ENCODE peak calls at places on chromosomes 13 and 19, in four cellular contexts. R is NCI-H82, G is Caki2, J is IMR-90. S is an unnamed sample.

GRCh38 chr19:39200066-39200817 is 3.5 kb downstream of the NCCRP1 start:
- DNase-seq in R (peak; percentile 40), J (no peak), G (no peak), S (no peak)

GRCh38 chr19:3976495-3977241 is 5.8 kb upstream of the DAPK3 start:
- DNase-seq in R (no peak), J (no peak), G (no peak), S (no peak)

GRCh38 chr19:45754323-45754722 is 14.7 kb downstream of the SIX5 start:
- DNase-seq in R (no peak), G (no peak), J (no peak), S (no peak)

GRCh38 chr13:32408999-32409313 is 19.0 kb downstream of the N4BP2L1 start:
- DNase-seq in J (no peak), R (no peak), G (no peak), S (no peak)

GRCh38 chr19:38267780-38268430 is 3.5 kb downstream of the SPINT2 start:
- DNase-seq in R (no peak), G (peak; percentile 96), J (no peak), S (no peak)

GRCh38 chr19:29668746-29669609 is 3.7 kb downstream of the PLEKHF1 start:
- DNase-seq in R (no peak), J (no peak), G (peak; percentile 41), S (no peak)

GRCh38 chr19:19321143-19321577 is 531 bp downstream of the MAU2 start:
- DNase-seq in R (peak; percentile 61), G (no peak), J (no peak), S (no peak)

GRCh38 chr19:46546194-46546896 is 50.7 kb upstream of the PNMA8B start:
- DNase-seq in J (peak; percentile 14), R (peak; percentile 87), G (peak; percentile 66), S (no peak)

GRCh38 chr13:35157143-35157755 is 215.2 kb downstream of the NBEA start:
- DNase-seq in J (peak; percentile 50), R (peak; percentile 86), G (peak; percentile 18), S (no peak)

GRCh38 chr13:92136449-92137180 is 738.2 kb downstream of the GPC5 start:
- DNase-seq in J (no peak), G (no peak), R (peak; percentile 70), S (no peak)

GRCh38 chr19:42143341-42144234 is 11.3 kb upstream of the POU2F2 start:
- DNase-seq in R (peak; percentile 81), J (peak; percentile 30), G (peak; percentile 38), S (no peak)

GRCh38 chr13:91576590-91576989 is 178.2 kb downstream of the GPC5 start:
- DNase-seq in J (no peak), R (peak; percentile 60), G (no peak), S (no peak)

GRCh38 chr19:1229056-1229607 is 8.7 kb downstream of the CBARP start:
- DNase-seq in G (no peak), J (no peak), R (no peak), S (no peak)

GRCh38 chr13:43959291-43959690 is 79.6 kb downstream of the LACC1 start:
- DNase-seq in G (no peak), R (no peak), J (no peak), S (no peak)

GRCh38 chr19:531753-532571 is at the start of gene CDC34:
- DNase-seq in G (no peak), J (no peak), R (no peak), S (no peak)

GRCh38 chr19:12969292-12969988 is at the start of gene DAND5:
- DNase-seq in G (no peak), J (no peak), R (peak; percentile 78), S (no peak)

GRCh38 chr19:30752201-30752600 is 380.0 kb downstream of the ZNF536 start:
- DNase-seq in G (no peak), J (no peak), R (no peak), S (no peak)

GRCh38 chr19:4396949-4397783 is 3.2 kb downstream of the SH3GL1 start:
- DNase-seq in R (no peak), J (no peak), G (no peak), S (no peak)

GRCh38 chr19:6020972-6021805 is 43.2 kb upstream of the RANBP3 start:
- DNase-seq in J (no peak), G (no peak), R (no peak), S (no peak)

S was measured in T-helper 17 cell.